ENCODE peak calls at places on chromosomes 2 and 18, in nine cellular contexts. One of them, this sample, is unnamed.

GRCh38 chr18:3652380-3653262 is 202.6 kb downstream of the TGIF1 start:
- DNase-seq in choroid plexus epithelial cell: peak
- DNase-seq in effector memory CD8-positive, alpha-beta T cell: no peak
- DNase-seq in IMR-90: peak
- DNase-seq in stromal cell of bone marrow: peak
- DNase-seq in CD8-positive, alpha-beta T cell: no peak
- DNase-seq in stimulated activated CD4-positive, alpha-beta T cell treated with anti-CD3 and anti-CD28 coated beads, Interleukin-2, amount 100 ng/mL, for 48 hours: peak
- DNase-seq in NCI-H1092 treated with DMSO at 0.1 percent for 48 hours: no peak
- DNase-seq in activated B cell treated with CpG ODN at 0.5 μM for 24 hours: no peak
- DNase-seq in this sample: peak

GRCh38 chr2:11698009-11698922 is 28.3 kb upstream of the NTSR2 start:
- DNase-seq in NCI-H1092 treated with DMSO at 0.1 percent for 48 hours: no peak
- DNase-seq in effector memory CD8-positive, alpha-beta T cell: no peak
- DNase-seq in activated B cell treated with CpG ODN at 0.5 μM for 24 hours: no peak
- DNase-seq in CD8-positive, alpha-beta T cell: no peak
- DNase-seq in choroid plexus epithelial cell: peak
- DNase-seq in IMR-90: peak
- DNase-seq in stimulated activated CD4-positive, alpha-beta T cell treated with anti-CD3 and anti-CD28 coated beads, Interleukin-2, amount 100 ng/mL, for 48 hours: no peak
- DNase-seq in stromal cell of bone marrow: no peak
- DNase-seq in this sample: peak

GRCh38 chr2:73896362-73897239 is 3.8 kb downstream of the ACTG2 start:
- DNase-seq in stimulated activated CD4-positive, alpha-beta T cell treated with anti-CD3 and anti-CD28 coated beads, Interleukin-2, amount 100 ng/mL, for 48 hours: no peak
- DNase-seq in effector memory CD8-positive, alpha-beta T cell: no peak
- DNase-seq in choroid plexus epithelial cell: peak
- DNase-seq in IMR-90: peak
- DNase-seq in NCI-H1092 treated with DMSO at 0.1 percent for 48 hours: no peak
- DNase-seq in stromal cell of bone marrow: peak
- DNase-seq in CD8-positive, alpha-beta T cell: peak
- DNase-seq in activated B cell treated with CpG ODN at 0.5 μM for 24 hours: no peak
- DNase-seq in this sample: no peak

GRCh38 chr2:89763581-89764485 is 1072.4 kb downstream of the RPIA start:
- DNase-seq in effector memory CD8-positive, alpha-beta T cell: no peak
- DNase-seq in stromal cell of bone marrow: no peak
- DNase-seq in stimulated activated CD4-positive, alpha-beta T cell treated with anti-CD3 and anti-CD28 coated beads, Interleukin-2, amount 100 ng/mL, for 48 hours: no peak
- DNase-seq in choroid plexus epithelial cell: no peak
- DNase-seq in NCI-H1092 treated with DMSO at 0.1 percent for 48 hours: no peak
- DNase-seq in CD8-positive, alpha-beta T cell: no peak
- DNase-seq in activated B cell treated with CpG ODN at 0.5 μM for 24 hours: peak
- DNase-seq in IMR-90: no peak
- DNase-seq in this sample: no peak

GRCh38 chr2:204019572-204020501 is 83.3 kb downstream of the ICOS start:
- DNase-seq in NCI-H1092 treated with DMSO at 0.1 percent for 48 hours: no peak
- DNase-seq in effector memory CD8-positive, alpha-beta T cell: no peak
- DNase-seq in stromal cell of bone marrow: peak
- DNase-seq in choroid plexus epithelial cell: peak
- DNase-seq in IMR-90: peak
- DNase-seq in stimulated activated CD4-positive, alpha-beta T cell treated with anti-CD3 and anti-CD28 coated beads, Interleukin-2, amount 100 ng/mL, for 48 hours: peak
- DNase-seq in CD8-positive, alpha-beta T cell: no peak
- DNase-seq in activated B cell treated with CpG ODN at 0.5 μM for 24 hours: no peak
- DNase-seq in this sample: no peak

GRCh38 chr2:176997074-176997791 is 215.4 kb upstream of the HNRNPA3 start:
- DNase-seq in IMR-90: peak
- DNase-seq in CD8-positive, alpha-beta T cell: no peak
- DNase-seq in stromal cell of bone marrow: peak
- DNase-seq in choroid plexus epithelial cell: peak
- DNase-seq in activated B cell treated with CpG ODN at 0.5 μM for 24 hours: no peak
- DNase-seq in effector memory CD8-positive, alpha-beta T cell: no peak
- DNase-seq in stimulated activated CD4-positive, alpha-beta T cell treated with anti-CD3 and anti-CD28 coated beads, Interleukin-2, amount 100 ng/mL, for 48 hours: peak
- DNase-seq in NCI-H1092 treated with DMSO at 0.1 percent for 48 hours: no peak
- DNase-seq in this sample: no peak

GRCh38 chr2:211901226-211901625 is 637.4 kb downstream of the ERBB4 start:
- DNase-seq in effector memory CD8-positive, alpha-beta T cell: no peak
- DNase-seq in activated B cell treated with CpG ODN at 0.5 μM for 24 hours: no peak
- DNase-seq in CD8-positive, alpha-beta T cell: no peak
- DNase-seq in IMR-90: no peak
- DNase-seq in choroid plexus epithelial cell: no peak
- DNase-seq in stromal cell of bone marrow: no peak
- DNase-seq in stimulated activated CD4-positive, alpha-beta T cell treated with anti-CD3 and anti-CD28 coated beads, Interleukin-2, amount 100 ng/mL, for 48 hours: no peak
- DNase-seq in NCI-H1092 treated with DMSO at 0.1 percent for 48 hours: no peak
- DNase-seq in this sample: no peak

GRCh38 chr18:10085405-10085804 is 171.6 kb downstream of the VAPA start:
- DNase-seq in stimulated activated CD4-positive, alpha-beta T cell treated with anti-CD3 and anti-CD28 coated beads, Interleukin-2, amount 100 ng/mL, for 48 hours: no peak
- DNase-seq in choroid plexus epithelial cell: peak
- DNase-seq in activated B cell treated with CpG ODN at 0.5 μM for 24 hours: no peak
- DNase-seq in effector memory CD8-positive, alpha-beta T cell: no peak
- DNase-seq in NCI-H1092 treated with DMSO at 0.1 percent for 48 hours: no peak
- DNase-seq in stromal cell of bone marrow: no peak
- DNase-seq in IMR-90: peak
- DNase-seq in CD8-positive, alpha-beta T cell: no peak
- DNase-seq in this sample: no peak

GRCh38 chr18:54112356-54112755 is 112.1 kb downstream of the MBD2 start:
- DNase-seq in activated B cell treated with CpG ODN at 0.5 μM for 24 hours: no peak
- DNase-seq in IMR-90: no peak
- DNase-seq in stimulated activated CD4-positive, alpha-beta T cell treated with anti-CD3 and anti-CD28 coated beads, Interleukin-2, amount 100 ng/mL, for 48 hours: no peak
- DNase-seq in effector memory CD8-positive, alpha-beta T cell: no peak
- DNase-seq in CD8-positive, alpha-beta T cell: no peak
- DNase-seq in NCI-H1092 treated with DMSO at 0.1 percent for 48 hours: no peak
- DNase-seq in choroid plexus epithelial cell: peak
- DNase-seq in stromal cell of bone marrow: peak
- DNase-seq in this sample: no peak

GRCh38 chr2:96940991-96941775 is 45.2 kb downstream of the FAM178B start:
- DNase-seq in stimulated activated CD4-positive, alpha-beta T cell treated with anti-CD3 and anti-CD28 coated beads, Interleukin-2, amount 100 ng/mL, for 48 hours: no peak
- DNase-seq in activated B cell treated with CpG ODN at 0.5 μM for 24 hours: no peak
- DNase-seq in effector memory CD8-positive, alpha-beta T cell: no peak
- DNase-seq in stromal cell of bone marrow: no peak
- DNase-seq in choroid plexus epithelial cell: no peak
- DNase-seq in CD8-positive, alpha-beta T cell: no peak
- DNase-seq in IMR-90: no peak
- DNase-seq in NCI-H1092 treated with DMSO at 0.1 percent for 48 hours: no peak
- DNase-seq in this sample: no peak

GRCh38 chr2:86695053-86695691 is 24.9 kb upstream of the RMND5A start:
- DNase-seq in IMR-90: peak
- DNase-seq in effector memory CD8-positive, alpha-beta T cell: no peak
- DNase-seq in CD8-positive, alpha-beta T cell: no peak
- DNase-seq in stimulated activated CD4-positive, alpha-beta T cell treated with anti-CD3 and anti-CD28 coated beads, Interleukin-2, amount 100 ng/mL, for 48 hours: no peak
- DNase-seq in NCI-H1092 treated with DMSO at 0.1 percent for 48 hours: no peak
- DNase-seq in activated B cell treated with CpG ODN at 0.5 μM for 24 hours: no peak
- DNase-seq in choroid plexus epithelial cell: peak
- DNase-seq in stromal cell of bone marrow: no peak
- DNase-seq in this sample: no peak

GRCh38 chr2:180776924-180777323 is 203.5 kb upstream of the UBE2E3 start:
- DNase-seq in IMR-90: peak
- DNase-seq in stimulated activated CD4-positive, alpha-beta T cell treated with anti-CD3 and anti-CD28 coated beads, Interleukin-2, amount 100 ng/mL, for 48 hours: no peak
- DNase-seq in NCI-H1092 treated with DMSO at 0.1 percent for 48 hours: no peak
- DNase-seq in stromal cell of bone marrow: no peak
- DNase-seq in effector memory CD8-positive, alpha-beta T cell: no peak
- DNase-seq in CD8-positive, alpha-beta T cell: no peak
- DNase-seq in activated B cell treated with CpG ODN at 0.5 μM for 24 hours: no peak
- DNase-seq in choroid plexus epithelial cell: peak
- DNase-seq in this sample: no peak

GRCh38 chr2:218301176-218301819 is 9.0 kb upstream of the TMBIM1 start:
- DNase-seq in CD8-positive, alpha-beta T cell: peak
- DNase-seq in activated B cell treated with CpG ODN at 0.5 μM for 24 hours: peak
- DNase-seq in choroid plexus epithelial cell: peak
- DNase-seq in effector memory CD8-positive, alpha-beta T cell: peak
- DNase-seq in NCI-H1092 treated with DMSO at 0.1 percent for 48 hours: peak
- DNase-seq in stimulated activated CD4-positive, alpha-beta T cell treated with anti-CD3 and anti-CD28 coated beads, Interleukin-2, amount 100 ng/mL, for 48 hours: peak
- DNase-seq in stromal cell of bone marrow: peak
- DNase-seq in IMR-90: peak
- DNase-seq in this sample: peak

GRCh38 chr2:105449083-105449482 is 50.2 kb upstream of the FHL2 start:
- DNase-seq in NCI-H1092 treated with DMSO at 0.1 percent for 48 hours: peak
- DNase-seq in effector memory CD8-positive, alpha-beta T cell: no peak
- DNase-seq in stromal cell of bone marrow: no peak
- DNase-seq in CD8-positive, alpha-beta T cell: no peak
- DNase-seq in choroid plexus epithelial cell: no peak
- DNase-seq in IMR-90: no peak
- DNase-seq in stimulated activated CD4-positive, alpha-beta T cell treated with anti-CD3 and anti-CD28 coated beads, Interleukin-2, amount 100 ng/mL, for 48 hours: no peak
- DNase-seq in activated B cell treated with CpG ODN at 0.5 μM for 24 hours: no peak
- DNase-seq in this sample: no peak

GRCh38 chr2:182506606-182507005 is 79.8 kb upstream of the PDE1A start:
- DNase-seq in stimulated activated CD4-positive, alpha-beta T cell treated with anti-CD3 and anti-CD28 coated beads, Interleukin-2, amount 100 ng/mL, for 48 hours: no peak
- DNase-seq in choroid plexus epithelial cell: peak
- DNase-seq in IMR-90: peak
- DNase-seq in CD8-positive, alpha-beta T cell: no peak
- DNase-seq in activated B cell treated with CpG ODN at 0.5 μM for 24 hours: no peak
- DNase-seq in effector memory CD8-positive, alpha-beta T cell: no peak
- DNase-seq in stromal cell of bone marrow: peak
- DNase-seq in NCI-H1092 treated with DMSO at 0.1 percent for 48 hours: no peak
- DNase-seq in this sample: no peak

GRCh38 chr2:105327690-105328089 is 1.8 kb downstream of the TGFBRAP1 start:
- DNase-seq in stimulated activated CD4-positive, alpha-beta T cell treated with anti-CD3 and anti-CD28 coated beads, Interleukin-2, amount 100 ng/mL, for 48 hours: no peak
- DNase-seq in IMR-90: no peak
- DNase-seq in NCI-H1092 treated with DMSO at 0.1 percent for 48 hours: no peak
- DNase-seq in effector memory CD8-positive, alpha-beta T cell: no peak
- DNase-seq in stromal cell of bone marrow: no peak
- DNase-seq in CD8-positive, alpha-beta T cell: no peak
- DNase-seq in activated B cell treated with CpG ODN at 0.5 μM for 24 hours: no peak
- DNase-seq in choroid plexus epithelial cell: no peak
- DNase-seq in this sample: no peak

GRCh38 chr2:142944264-142944663 is 66.8 kb downstream of the KYNU start:
- DNase-seq in CD8-positive, alpha-beta T cell: no peak
- DNase-seq in choroid plexus epithelial cell: peak
- DNase-seq in stimulated activated CD4-positive, alpha-beta T cell treated with anti-CD3 and anti-CD28 coated beads, Interleukin-2, amount 100 ng/mL, for 48 hours: no peak
- DNase-seq in effector memory CD8-positive, alpha-beta T cell: no peak
- DNase-seq in activated B cell treated with CpG ODN at 0.5 μM for 24 hours: no peak
- DNase-seq in stromal cell of bone marrow: no peak
- DNase-seq in NCI-H1092 treated with DMSO at 0.1 percent for 48 hours: no peak
- DNase-seq in IMR-90: peak
- DNase-seq in this sample: no peak

GRCh38 chr2:157327621-157328102 is 2.0 kb upstream of the ERMN start:
- DNase-seq in activated B cell treated with CpG ODN at 0.5 μM for 24 hours: peak
- DNase-seq in effector memory CD8-positive, alpha-beta T cell: peak
- DNase-seq in stimulated activated CD4-positive, alpha-beta T cell treated with anti-CD3 and anti-CD28 coated beads, Interleukin-2, amount 100 ng/mL, for 48 hours: peak
- DNase-seq in choroid plexus epithelial cell: peak
- DNase-seq in stromal cell of bone marrow: peak
- DNase-seq in CD8-positive, alpha-beta T cell: peak
- DNase-seq in IMR-90: peak
- DNase-seq in NCI-H1092 treated with DMSO at 0.1 percent for 48 hours: peak
- DNase-seq in this sample: peak

GRCh38 chr2:121151311-121152109 is 133.5 kb downstream of the TFCP2L1 start:
- DNase-seq in stimulated activated CD4-positive, alpha-beta T cell treated with anti-CD3 and anti-CD28 coated beads, Interleukin-2, amount 100 ng/mL, for 48 hours: no peak
- DNase-seq in stromal cell of bone marrow: no peak
- DNase-seq in IMR-90: no peak
- DNase-seq in CD8-positive, alpha-beta T cell: no peak
- DNase-seq in effector memory CD8-positive, alpha-beta T cell: no peak
- DNase-seq in activated B cell treated with CpG ODN at 0.5 μM for 24 hours: no peak
- DNase-seq in NCI-H1092 treated with DMSO at 0.1 percent for 48 hours: no peak
- DNase-seq in choroid plexus epithelial cell: no peak
- DNase-seq in this sample: peak

GRCh38 chr2:43837831-43838559 is 644 bp downstream of the ABCG5 start:
- DNase-seq in NCI-H1092 treated with DMSO at 0.1 percent for 48 hours: no peak
- DNase-seq in activated B cell treated with CpG ODN at 0.5 μM for 24 hours: no peak
- DNase-seq in stimulated activated CD4-positive, alpha-beta T cell treated with anti-CD3 and anti-CD28 coated beads, Interleukin-2, amount 100 ng/mL, for 48 hours: no peak
- DNase-seq in IMR-90: no peak
- DNase-seq in stromal cell of bone marrow: no peak
- DNase-seq in effector memory CD8-positive, alpha-beta T cell: no peak
- DNase-seq in CD8-positive, alpha-beta T cell: no peak
- DNase-seq in choroid plexus epithelial cell: no peak
- DNase-seq in this sample: no peak

GRCh38 chr18:24631238-24632025 is 171.0 kb downstream of the HRH4 start:
- DNase-seq in effector memory CD8-positive, alpha-beta T cell: no peak
- DNase-seq in NCI-H1092 treated with DMSO at 0.1 percent for 48 hours: peak
- DNase-seq in stromal cell of bone marrow: no peak
- DNase-seq in choroid plexus epithelial cell: no peak
- DNase-seq in stimulated activated CD4-positive, alpha-beta T cell treated with anti-CD3 and anti-CD28 coated beads, Interleukin-2, amount 100 ng/mL, for 48 hours: no peak
- DNase-seq in activated B cell treated with CpG ODN at 0.5 μM for 24 hours: no peak
- DNase-seq in CD8-positive, alpha-beta T cell: no peak
- DNase-seq in IMR-90: peak
- DNase-seq in this sample: no peak

GRCh38 chr2:181955010-181955409 is 30.6 kb upstream of the PPP1R1C start:
- DNase-seq in stimulated activated CD4-positive, alpha-beta T cell treated with anti-CD3 and anti-CD28 coated beads, Interleukin-2, amount 100 ng/mL, for 48 hours: no peak
- DNase-seq in activated B cell treated with CpG ODN at 0.5 μM for 24 hours: no peak
- DNase-seq in NCI-H1092 treated with DMSO at 0.1 percent for 48 hours: no peak
- DNase-seq in IMR-90: peak
- DNase-seq in CD8-positive, alpha-beta T cell: no peak
- DNase-seq in stromal cell of bone marrow: peak
- DNase-seq in choroid plexus epithelial cell: peak
- DNase-seq in effector memory CD8-positive, alpha-beta T cell: no peak
- DNase-seq in this sample: no peak

GRCh38 chr2:107215764-107216398 is 329.9 kb upstream of the ST6GAL2 start:
- DNase-seq in effector memory CD8-positive, alpha-beta T cell: no peak
- DNase-seq in activated B cell treated with CpG ODN at 0.5 μM for 24 hours: no peak
- DNase-seq in stromal cell of bone marrow: no peak
- DNase-seq in choroid plexus epithelial cell: no peak
- DNase-seq in IMR-90: no peak
- DNase-seq in stimulated activated CD4-positive, alpha-beta T cell treated with anti-CD3 and anti-CD28 coated beads, Interleukin-2, amount 100 ng/mL, for 48 hours: no peak
- DNase-seq in CD8-positive, alpha-beta T cell: no peak
- DNase-seq in NCI-H1092 treated with DMSO at 0.1 percent for 48 hours: no peak
- DNase-seq in this sample: no peak

GRCh38 chr2:175834472-175834871 is 167.6 kb downstream of the LNPK start:
- DNase-seq in stromal cell of bone marrow: no peak
- DNase-seq in IMR-90: no peak
- DNase-seq in CD8-positive, alpha-beta T cell: no peak
- DNase-seq in choroid plexus epithelial cell: no peak
- DNase-seq in stimulated activated CD4-positive, alpha-beta T cell treated with anti-CD3 and anti-CD28 coated beads, Interleukin-2, amount 100 ng/mL, for 48 hours: no peak
- DNase-seq in NCI-H1092 treated with DMSO at 0.1 percent for 48 hours: peak
- DNase-seq in effector memory CD8-positive, alpha-beta T cell: no peak
- DNase-seq in activated B cell treated with CpG ODN at 0.5 μM for 24 hours: no peak
- DNase-seq in this sample: no peak

GRCh38 chr2:190836767-190837166 is 43.9 kb upstream of the GLS start:
- DNase-seq in activated B cell treated with CpG ODN at 0.5 μM for 24 hours: no peak
- DNase-seq in effector memory CD8-positive, alpha-beta T cell: no peak
- DNase-seq in choroid plexus epithelial cell: no peak
- DNase-seq in stimulated activated CD4-positive, alpha-beta T cell treated with anti-CD3 and anti-CD28 coated beads, Interleukin-2, amount 100 ng/mL, for 48 hours: no peak
- DNase-seq in IMR-90: no peak
- DNase-seq in CD8-positive, alpha-beta T cell: no peak
- DNase-seq in NCI-H1092 treated with DMSO at 0.1 percent for 48 hours: no peak
- DNase-seq in stromal cell of bone marrow: no peak
- DNase-seq in this sample: no peak

GRCh38 chr18:9571546-9571945 is 42.8 kb downstream of the PPP4R1 start:
- DNase-seq in effector memory CD8-positive, alpha-beta T cell: no peak
- DNase-seq in NCI-H1092 treated with DMSO at 0.1 percent for 48 hours: no peak
- DNase-seq in stromal cell of bone marrow: no peak
- DNase-seq in choroid plexus epithelial cell: no peak
- DNase-seq in activated B cell treated with CpG ODN at 0.5 μM for 24 hours: no peak
- DNase-seq in CD8-positive, alpha-beta T cell: no peak
- DNase-seq in stimulated activated CD4-positive, alpha-beta T cell treated with anti-CD3 and anti-CD28 coated beads, Interleukin-2, amount 100 ng/mL, for 48 hours: no peak
- DNase-seq in IMR-90: no peak
- DNase-seq in this sample: no peak

GRCh38 chr2:73740767-73741166 is 3.6 kb upstream of the TPRKB start:
- DNase-seq in NCI-H1092 treated with DMSO at 0.1 percent for 48 hours: no peak
- DNase-seq in stromal cell of bone marrow: no peak
- DNase-seq in effector memory CD8-positive, alpha-beta T cell: no peak
- DNase-seq in choroid plexus epithelial cell: no peak
- DNase-seq in CD8-positive, alpha-beta T cell: no peak
- DNase-seq in activated B cell treated with CpG ODN at 0.5 μM for 24 hours: no peak
- DNase-seq in stimulated activated CD4-positive, alpha-beta T cell treated with anti-CD3 and anti-CD28 coated beads, Interleukin-2, amount 100 ng/mL, for 48 hours: no peak
- DNase-seq in IMR-90: no peak
- DNase-seq in this sample: no peak

GRCh38 chr2:217438821-217439220 is 564.0 kb downstream of the TNS1 start:
- DNase-seq in choroid plexus epithelial cell: no peak
- DNase-seq in IMR-90: no peak
- DNase-seq in activated B cell treated with CpG ODN at 0.5 μM for 24 hours: no peak
- DNase-seq in stromal cell of bone marrow: no peak
- DNase-seq in NCI-H1092 treated with DMSO at 0.1 percent for 48 hours: no peak
- DNase-seq in CD8-positive, alpha-beta T cell: no peak
- DNase-seq in effector memory CD8-positive, alpha-beta T cell: no peak
- DNase-seq in stimulated activated CD4-positive, alpha-beta T cell treated with anti-CD3 and anti-CD28 coated beads, Interleukin-2, amount 100 ng/mL, for 48 hours: no peak
- DNase-seq in this sample: no peak

GRCh38 chr2:16090650-16091575 is 150.6 kb downstream of the MYCN start:
- DNase-seq in stimulated activated CD4-positive, alpha-beta T cell treated with anti-CD3 and anti-CD28 coated beads, Interleukin-2, amount 100 ng/mL, for 48 hours: no peak
- DNase-seq in CD8-positive, alpha-beta T cell: no peak
- DNase-seq in stromal cell of bone marrow: no peak
- DNase-seq in choroid plexus epithelial cell: no peak
- DNase-seq in NCI-H1092 treated with DMSO at 0.1 percent for 48 hours: no peak
- DNase-seq in effector memory CD8-positive, alpha-beta T cell: no peak
- DNase-seq in activated B cell treated with CpG ODN at 0.5 μM for 24 hours: no peak
- DNase-seq in IMR-90: no peak
- DNase-seq in this sample: peak

GRCh38 chr2:196413821-196414274 is 225.7 kb upstream of the CCDC150 start:
- DNase-seq in CD8-positive, alpha-beta T cell: no peak
- DNase-seq in NCI-H1092 treated with DMSO at 0.1 percent for 48 hours: no peak
- DNase-seq in choroid plexus epithelial cell: peak
- DNase-seq in stromal cell of bone marrow: no peak
- DNase-seq in effector memory CD8-positive, alpha-beta T cell: no peak
- DNase-seq in IMR-90: no peak
- DNase-seq in activated B cell treated with CpG ODN at 0.5 μM for 24 hours: no peak
- DNase-seq in stimulated activated CD4-positive, alpha-beta T cell treated with anti-CD3 and anti-CD28 coated beads, Interleukin-2, amount 100 ng/mL, for 48 hours: no peak
- DNase-seq in this sample: no peak

GRCh38 chr2:190858817-190859216 is 21.8 kb upstream of the GLS start:
- DNase-seq in CD8-positive, alpha-beta T cell: no peak
- DNase-seq in stimulated activated CD4-positive, alpha-beta T cell treated with anti-CD3 and anti-CD28 coated beads, Interleukin-2, amount 100 ng/mL, for 48 hours: no peak
- DNase-seq in effector memory CD8-positive, alpha-beta T cell: no peak
- DNase-seq in choroid plexus epithelial cell: peak
- DNase-seq in activated B cell treated with CpG ODN at 0.5 μM for 24 hours: no peak
- DNase-seq in NCI-H1092 treated with DMSO at 0.1 percent for 48 hours: no peak
- DNase-seq in IMR-90: peak
- DNase-seq in stromal cell of bone marrow: no peak
- DNase-seq in this sample: no peak